ENCODE peak calls at places on chromosomes 3 and 15, in five cellular contexts. F is upper lobe of left lung, T is fibroblast of mammary gland, Z is lower lobe of right lung, W is cardiac muscle cell. V is an unnamed sample.
A peak's percentile ranks its signal among the peaks of the same experiment; 100 is the strongest.

GRCh38 chr15:25416693-25417092 is 22.1 kb downstream of the UBE3A start:
- DNase-seq in F (no peak), T (no peak), Z (no peak), W (no peak), V (no peak)

GRCh38 chr3:45182915-45183881 is 37.0 kb upstream of the CDCP1 start:
- DNase-seq in F (peak; percentile 84), T (peak; percentile 75), Z (peak; percentile 55), W (no peak), V (no peak)

GRCh38 chr3:12750658-12751071 is 8.4 kb downstream of the TMEM40 start:
- DNase-seq in F (no peak), T (peak; percentile 80), Z (no peak), W (no peak), V (no peak)

GRCh38 chr3:115321396-115321795 is 174.3 kb upstream of the ZBTB20 start:
- DNase-seq in F (no peak), T (peak; percentile 77), Z (no peak), W (no peak), V (no peak)

GRCh38 chr3:149448331-149448831 is 26.1 kb upstream of the TM4SF4 start:
- DNase-seq in F (no peak), T (peak; percentile 72), Z (no peak), W (no peak), V (no peak)

GRCh38 chr15:71049706-71050422 is 65.4 kb upstream of the THSD4 start:
- DNase-seq in F (no peak), T (peak; percentile 54), Z (no peak), W (no peak), V (no peak)

GRCh38 chr15:70469651-70470555 is 293.5 kb downstream of the UACA start:
- DNase-seq in F (no peak), T (no peak), Z (no peak), W (no peak), V (no peak)

GRCh38 chr15:46646476-46646875 is 1011.6 kb downstream of the SQOR start:
- DNase-seq in F (no peak), T (no peak), Z (no peak), W (no peak), V (no peak)

GRCh38 chr3:156750874-156751245 is 75.3 kb upstream of the LEKR1 start:
- DNase-seq in F (no peak), T (peak; percentile 70), Z (no peak), W (peak; percentile 67), V (no peak)

GRCh38 chr3:142844339-142844977 is 44.4 kb downstream of the PCOLCE2 start:
- DNase-seq in F (no peak), T (peak; percentile 71), Z (no peak), W (peak; percentile 15), V (no peak)

GRCh38 chr3:31546152-31546551 is 13.4 kb downstream of the STT3B start:
- DNase-seq in F (peak; percentile 43), T (peak; percentile 47), Z (no peak), W (peak; percentile 33), V (no peak)

GRCh38 chr3:138833908-138834358 is 795 bp downstream of the PIK3CB start:
- DNase-seq in F (no peak), T (peak; percentile 11), Z (no peak), W (no peak), V (no peak)

GRCh38 chr3:101548527-101549105 is 13.1 kb upstream of the TRMT10C start:
- DNase-seq in F (no peak), T (no peak), Z (no peak), W (no peak), V (no peak)

GRCh38 chr3:185734725-185735096 is 90.1 kb downstream of the IGF2BP2 start:
- DNase-seq in F (no peak), T (no peak), Z (no peak), W (no peak), V (no peak)

GRCh38 chr15:65832549-65833364 is 36.5 kb upstream of the RAB11A start:
- DNase-seq in F (peak; percentile 89), T (peak; percentile 97), Z (peak; percentile 85), W (peak; percentile 71), V (peak; percentile 72)

GRCh38 chr3:32480596-32480995 is 22.1 kb downstream of the CMTM6 start:
- DNase-seq in F (no peak), T (no peak), Z (no peak), W (no peak), V (no peak)

GRCh38 chr3:48739955-48740823 is 23.2 kb upstream of the IP6K2 start:
- DNase-seq in F (peak; percentile 89), T (peak; percentile 79), Z (peak; percentile 90), W (peak; percentile 82), V (peak; percentile 76)

GRCh38 chr15:40282144-40282869 is 557 bp downstream of the ANKRD63 start:
- DNase-seq in F (peak; percentile 65), T (no peak), Z (peak; percentile 71), W (peak; percentile 60), V (no peak)

GRCh38 chr3:121529308-121529707 is 16.5 kb downstream of the POLQ start:
- DNase-seq in F (no peak), T (peak; percentile 35), Z (no peak), W (no peak), V (no peak)

GRCh38 chr3:11350374-11350773 is 78.2 kb downstream of the ATG7 start:
- DNase-seq in F (no peak), T (peak; percentile 44), Z (no peak), W (no peak), V (no peak)

GRCh38 chr3:190380184-190380583 is 7.8 kb upstream of the CLDN16 start:
- DNase-seq in F (no peak), T (no peak), Z (no peak), W (no peak), V (no peak)

GRCh38 chr15:88649286-88649733 is 10.5 kb downstream of the ISG20 start:
- DNase-seq in F (peak; percentile 57), T (peak; percentile 98), Z (no peak), W (no peak), V (peak; percentile 63)

GRCh38 chr15:25742008-25742407 is 121.1 kb downstream of the ATP10A start:
- DNase-seq in F (no peak), T (no peak), Z (no peak), W (no peak), V (no peak)

GRCh38 chr3:50562866-50563265 is 4.7 kb downstream of the C3orf18 start:
- DNase-seq in F (no peak), T (peak; percentile 81), Z (no peak), W (no peak), V (no peak)

GRCh38 chr3:128313181-128313725 is 153.4 kb downstream of the DNAJB8 start:
- DNase-seq in F (no peak), T (no peak), Z (no peak), W (no peak), V (peak; percentile 58)

GRCh38 chr15:84765675-84766074 is 17.3 kb downstream of the ZNF592 start:
- DNase-seq in F (no peak), T (no peak), Z (no peak), W (no peak), V (no peak)

GRCh38 chr3:181709537-181710279 is 2.0 kb upstream of the SOX2 start:
- DNase-seq in F (peak; percentile 71), T (peak; percentile 55), Z (peak; percentile 80), W (peak; percentile 88), V (peak; percentile 81)

GRCh38 chr3:95705786-95706418 is 1108.5 kb upstream of the EPHA6 start:
- DNase-seq in F (no peak), T (peak; percentile 2), Z (peak; percentile 29), W (no peak), V (no peak)

GRCh38 chr3:142623209-142623608 is 27.0 kb downstream of the PLS1 start:
- DNase-seq in F (no peak), T (no peak), Z (no peak), W (no peak), V (no peak)

GRCh38 chr15:59371458-59372351 is 966 bp downstream of the MYO1E start:
- DNase-seq in F (peak; percentile 42), T (no peak), Z (peak; percentile 61), W (peak; percentile 51), V (peak; percentile 67)

GRCh38 chr15:89034305-89034704 is 54.0 kb upstream of the ABHD2 start:
- DNase-seq in F (no peak), T (peak; percentile 78), Z (no peak), W (no peak), V (no peak)

GRCh38 chr3:59925946-59926345 is 876.1 kb upstream of the CFAP20DC start:
- DNase-seq in F (no peak), T (no peak), Z (no peak), W (no peak), V (no peak)

GRCh38 chr3:160616721-160617120 is 51.4 kb upstream of the KPNA4 start:
- DNase-seq in F (no peak), T (peak; percentile 56), Z (no peak), W (peak; percentile 2), V (no peak)

GRCh38 chr3:9951962-9952805 is at the start of gene PRRT3:
- DNase-seq in F (no peak), T (peak; percentile 35), Z (peak; percentile 63), W (peak; percentile 70), V (no peak)

GRCh38 chr3:9955067-9955502 is 2.9 kb upstream of the PRRT3 start:
- DNase-seq in F (no peak), T (no peak), Z (no peak), W (peak; percentile 78), V (no peak)

GRCh38 chr3:9955611-9956352 is 3.6 kb upstream of the PRRT3 start:
- DNase-seq in F (no peak), T (no peak), Z (no peak), W (no peak), V (no peak)

GRCh38 chr3:9951598-9951961 is 628 bp downstream of the PRRT3 start:
- DNase-seq in F (no peak), T (no peak), Z (no peak), W (no peak), V (no peak)

DNA sequence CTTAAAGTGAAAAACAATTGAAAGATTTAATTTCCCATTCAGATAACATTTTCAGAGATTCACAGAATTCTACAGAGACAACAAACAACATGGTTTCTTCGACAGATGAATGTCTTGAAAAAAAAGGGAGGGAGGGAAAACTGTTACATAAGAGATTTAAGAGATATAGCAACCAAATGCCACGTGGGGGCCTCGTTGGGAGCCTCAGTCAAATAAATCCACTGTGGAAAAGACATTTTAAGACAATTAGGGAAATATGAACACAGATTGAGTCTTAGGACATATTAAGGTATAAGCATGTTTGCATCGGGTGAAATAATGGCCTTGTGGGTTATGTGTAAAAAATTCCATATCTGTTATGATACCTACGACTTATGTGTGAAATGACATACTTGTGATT is 5.0 kb upstream of the PRRT3 start:
- DNase-seq in F (no peak), T (no peak), Z (no peak), W (no peak), V (no peak)
- TF ChIP-seq CTCF in F (no peak), T (peak; percentile 23), Z (no peak), W (peak; percentile 2), V (no peak)

GRCh38 chr3:184241447-184242296 is 7.1 kb downstream of the ALG3 start:
- DNase-seq in F (peak; percentile 82), T (peak; percentile 33), Z (peak; percentile 74), W (peak; percentile 45), V (no peak)
- TF ChIP-seq CTCF in F (peak; percentile 18), T (peak; percentile 40), Z (peak; percentile 53), W (peak; percentile 58), V (no peak)

GRCh38 chr15:79296583-79296982 is 14.1 kb downstream of the ANKRD34C start:
- DNase-seq in F (no peak), T (no peak), Z (no peak), W (no peak), V (no peak)
- TF ChIP-seq CTCF in F (no peak), T (peak; percentile 23), Z (no peak), W (no peak), V (peak; percentile 24)

DNA sequence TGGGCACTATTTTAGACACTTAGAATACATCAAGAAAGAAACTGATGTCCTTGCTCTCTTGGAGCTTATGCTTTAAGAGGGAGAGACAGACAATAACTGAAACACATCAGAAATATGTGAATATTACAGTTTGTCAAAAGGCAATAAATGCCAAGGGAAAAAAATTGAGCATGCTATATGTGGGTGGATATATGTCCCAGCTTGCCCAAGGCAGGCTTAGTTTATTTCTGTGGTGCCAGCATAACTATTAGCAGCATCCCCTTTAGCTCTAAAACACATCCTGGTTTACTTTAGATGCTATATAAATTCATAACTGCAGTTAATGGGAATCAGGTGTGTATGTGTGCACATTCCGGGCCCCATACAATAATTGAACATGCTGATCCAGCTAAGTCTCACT is 191.2 kb upstream of the PDZRN3 start:
- DNase-seq in F (no peak), T (no peak), Z (no peak), W (no peak), V (no peak)
- TF ChIP-seq CTCF in F (no peak), T (no peak), Z (no peak), W (no peak), V (no peak)

V was measured in type B pancreatic cell.